ENCODE peak calls at places on chromosomes 11 and 22, in eight cellular contexts. U, Q, J, D, X, V, N and L are unnamed samples.

GRCh38 chr11:14679662-14680061 is 36.1 kb downstream of the PDE3B start:
- DNase-seq in U (no peak), Q (no peak), J (no peak), D (no peak), X (no peak), V (no peak), N (no peak), L (no peak)

GRCh38 chr11:12220305-12220704 is 109.9 kb downstream of the MICAL2 start:
- DNase-seq in U (no peak), Q (no peak), J (no peak), D (no peak), X (peak), V (no peak), N (no peak), L (peak)

GRCh38 chr11:121757480-121758125 is 304.8 kb upstream of the SORL1-AS1 start:
- DNase-seq in U (no peak), Q (no peak), J (no peak), D (no peak), X (no peak), V (no peak), N (no peak), L (no peak)

GRCh38 chr11:79121351-79121750 is 319.5 kb downstream of the TENM4 start:
- DNase-seq in U (no peak), Q (no peak), J (no peak), D (no peak), X (no peak), V (no peak), N (no peak), L (no peak)

GRCh38 chr11:132427611-132428010 is 1057.2 kb downstream of the NTM start:
- DNase-seq in U (no peak), Q (no peak), J (no peak), D (no peak), X (no peak), V (no peak), N (no peak), L (no peak)

GRCh38 chr22:50473855-50474671 is 772 bp downstream of the SBF1 start:
- DNase-seq in U (peak), Q (peak), J (no peak), D (peak), X (no peak), V (no peak), N (no peak), L (peak)

GRCh38 chr11:36056160-36056751 is 112.4 kb downstream of the LDLRAD3 start:
- DNase-seq in U (no peak), Q (no peak), J (no peak), D (no peak), X (no peak), V (peak), N (no peak), L (no peak)

GRCh38 chr22:30516273-30516672 is 10.8 kb upstream of the SEC14L4 start:
- DNase-seq in U (no peak), Q (no peak), J (no peak), D (no peak), X (no peak), V (no peak), N (no peak), L (no peak)

GRCh38 chr11:17790453-17790852 is 55.9 kb downstream of the KCNC1 start:
- DNase-seq in U (no peak), Q (no peak), J (no peak), D (no peak), X (no peak), V (no peak), N (no peak), L (no peak)

GRCh38 chr11:120956710-120957500 is 67.0 kb upstream of the TBCEL start:
- DNase-seq in U (no peak), Q (no peak), J (peak), D (peak), X (no peak), V (no peak), N (peak), L (no peak)

GRCh38 chr11:7654094-7654742 is 19.1 kb downstream of the CYB5R2 start:
- DNase-seq in U (no peak), Q (no peak), J (no peak), D (no peak), X (no peak), V (no peak), N (no peak), L (no peak)

GRCh38 chr11:84420261-84420660 is 1134.1 kb upstream of the CCDC90B start:
- DNase-seq in U (no peak), Q (no peak), J (no peak), D (no peak), X (no peak), V (no peak), N (no peak), L (no peak)

GRCh38 chr11:59556883-59557205 is 45.5 kb downstream of the OR4D9 start:
- DNase-seq in U (no peak), Q (no peak), J (no peak), D (peak), X (no peak), V (no peak), N (no peak), L (no peak)

GRCh38 chr11:10858505-10859360 is 880 bp upstream of the ZBED5 start:
- DNase-seq in U (peak), Q (peak), J (peak), D (peak), X (peak), V (no peak), N (peak), L (peak)

GRCh38 chr22:49393526-49393925 is 434.1 kb downstream of the BRD1 start:
- DNase-seq in U (no peak), Q (no peak), J (no peak), D (no peak), X (no peak), V (no peak), N (no peak), L (no peak)